ENCODE peak calls at places on chromosome 19, in ten cellular contexts. Z is transverse colon; Y is AG10803; L is osteoblast; R is HFF-Myc; X is mammary epithelial cell; A is CD8-positive, alpha-beta memory T cell; N is IMR-90; M is thoracic aorta; G is CD4-positive, alpha-beta memory T cell. F is an unnamed sample.

GRCh38 chr19:30999726-31000125 is 349.5 kb downstream of the TSHZ3 start:
- DNase-seq in Z (no peak), Y (peak; percentile 55), L (no peak), R (no peak), X (no peak), A (no peak), N (no peak), M (no peak), G (no peak), F (no peak)

GRCh38 chr19:1177322-1178114 is 3.5 kb upstream of the SBNO2 start:
- DNase-seq in Z (no peak), Y (peak; percentile 98), L (peak; percentile 99), R (peak; percentile 73), X (peak; percentile 98), A (no peak), N (peak; percentile 97), M (no peak), G (no peak), F (no peak)

GRCh38 chr19:42246869-42247630 is 4.6 kb upstream of the GSK3A start:
- DNase-seq in Z (no peak), Y (peak; percentile 46), L (peak; percentile 97), R (no peak), X (no peak), A (no peak), N (peak; percentile 10), M (no peak), G (no peak), F (peak; percentile 78)

GRCh38 chr19:1027020-1027952 is 878 bp downstream of the CNN2 start:
- DNase-seq in Z (no peak), Y (no peak), L (peak; percentile 93), R (no peak), X (peak; percentile 31), A (no peak), N (no peak), M (no peak), G (peak; percentile 50), F (no peak)

GRCh38 chr19:2188708-2189385 is 25.1 kb downstream of the DOT1L start:
- DNase-seq in Z (no peak), Y (peak; percentile 24), L (peak; percentile 97), R (no peak), X (no peak), A (no peak), N (peak; percentile 86), M (no peak), G (no peak), F (no peak)

GRCh38 chr19:35457173-35457572 is 9.1 kb downstream of the FFAR2 start:
- DNase-seq in Z (no peak), Y (no peak), L (no peak), R (no peak), X (no peak), A (no peak), N (no peak), M (no peak), G (no peak), F (no peak)

GRCh38 chr19:44626067-44626624 is 12.8 kb downstream of the IGSF23 start:
- DNase-seq in Z (no peak), Y (peak; percentile 98), L (peak; percentile 92), R (peak; percentile 76), X (peak; percentile 90), A (no peak), N (peak; percentile 99), M (no peak), G (no peak), F (no peak)

GRCh38 chr19:1855040-1855827 is 7.0 kb upstream of the REXO1 start:
- DNase-seq in Z (peak; percentile 96), Y (peak; percentile 92), L (peak; percentile 98), R (peak; percentile 59), X (peak; percentile 88), A (peak; percentile 79), N (peak; percentile 85), M (no peak), G (peak; percentile 81), F (peak; percentile 73)

GRCh38 chr19:39941615-39942507 is 7.4 kb upstream of the FCGBP start:
- DNase-seq in Z (peak; percentile 55), Y (no peak), L (no peak), R (peak; percentile 9), X (peak; percentile 55), A (peak; percentile 50), N (peak; percentile 38), M (no peak), G (peak; percentile 80), F (peak; percentile 19)

GRCh38 chr19:5036733-5037681 is 68.1 kb downstream of the KDM4B start:
- DNase-seq in Z (no peak), Y (peak; percentile 61), L (peak; percentile 91), R (no peak), X (peak; percentile 59), A (no peak), N (peak; percentile 72), M (no peak), G (no peak), F (peak; percentile 48)

GRCh38 chr19:10872551-10873107 is 1.3 kb downstream of the CARM1 start:
- DNase-seq in Z (no peak), Y (no peak), L (peak; percentile 65), R (no peak), X (no peak), A (no peak), N (no peak), M (no peak), G (no peak), F (peak; percentile 77)

GRCh38 chr19:33098023-33098652 is 17.2 kb downstream of the GPATCH1 start:
- DNase-seq in Z (peak; percentile 39), Y (no peak), L (peak; percentile 45), R (no peak), X (peak; percentile 84), A (no peak), N (no peak), M (no peak), G (no peak), F (no peak)

DNA sequence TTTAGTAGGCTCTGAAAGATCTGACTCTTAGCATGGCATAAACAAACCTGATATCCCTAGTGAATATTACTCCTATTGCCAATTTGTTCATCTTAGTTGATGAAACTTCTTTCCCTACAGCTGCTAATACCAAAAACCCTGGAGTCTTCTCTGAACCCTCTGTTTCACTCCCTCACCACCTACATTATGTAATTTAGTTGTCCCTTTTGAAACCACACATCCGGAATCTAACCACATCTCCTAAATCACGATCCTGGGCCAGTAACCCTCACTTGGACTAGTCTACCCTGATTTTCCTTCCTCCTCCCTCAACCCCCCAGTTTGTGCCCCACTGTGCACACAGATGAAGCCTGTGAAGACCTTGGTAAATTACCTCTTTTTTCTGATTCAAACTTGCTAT is 1.2 kb downstream of the ZNF256 start:
- DNase-seq in Z (no peak), Y (no peak), L (no peak), R (no peak), X (no peak), A (no peak), N (no peak), M (no peak), G (no peak), F (no peak)
- H3K4me3 ChIP-seq in Z (no peak overlapping the region), Y (peak overlapping the region; percentile 89), L (peak overlapping the region; percentile 94), R (peak overlapping the region; percentile 87), X (peak overlapping the region; percentile 79), A (peak overlapping the region; percentile 75), N (no peak overlapping the region), M (peak overlapping the region; percentile 83), G (peak overlapping the region; percentile 89), F (peak overlapping the region; percentile 95)

GRCh38 chr19:51015691-51016267 is 3.7 kb downstream of the KLK10 start:
- DNase-seq in Z (no peak), Y (no peak), L (peak; percentile 68), R (no peak), X (no peak), A (no peak), N (no peak), M (no peak), G (no peak), F (no peak)

GRCh38 chr19:51019544-51019925 is at the start of gene KLK10:
- DNase-seq in Z (no peak), Y (no peak), L (peak; percentile 46), R (no peak), X (no peak), A (no peak), N (no peak), M (no peak), G (no peak), F (no peak)

GRCh38 chr19:51020988-51021651 is 1.6 kb upstream of the KLK10 start:
- DNase-seq in Z (no peak), Y (peak; percentile 55), L (peak; percentile 85), R (peak; percentile 5), X (peak; percentile 76), A (no peak), N (peak; percentile 51), M (no peak), G (peak; percentile 15), F (peak; percentile 79)

GRCh38 chr19:51016798-51017683 is 2.5 kb downstream of the KLK10 start:
- DNase-seq in Z (peak; percentile 67), Y (peak; percentile 31), L (peak; percentile 96), R (peak; percentile 4), X (peak; percentile 87), A (peak; percentile 7), N (peak; percentile 16), M (no peak), G (no peak), F (peak; percentile 87)

GRCh38 chr19:51018745-51019543 is 565 bp downstream of the KLK10 start:
- DNase-seq in Z (no peak), Y (no peak), L (peak; percentile 73), R (no peak), X (peak; percentile 70), A (no peak), N (no peak), M (no peak), G (no peak), F (peak; percentile 65)
- H3K4me3 ChIP-seq in Z (no peak overlapping the region), Y (no peak overlapping the region), L (no peak overlapping the region), R (no peak overlapping the region), X (peak overlapping the region; percentile 78), A (no peak overlapping the region), N (peak overlapping the region; percentile 4), M (peak overlapping the region; percentile 57), G (no peak overlapping the region), F (peak overlapping the region; percentile 64)

GRCh38 chr19:36526581-36526980 is 1.5 kb downstream of the ZNF260 start:
- DNase-seq in Z (no peak), Y (no peak), L (no peak), R (no peak), X (peak; percentile 23), A (no peak), N (no peak), M (no peak), G (no peak), F (no peak)
- H3K4me3 ChIP-seq in Z (no peak overlapping the region), Y (no peak overlapping the region), L (no peak overlapping the region), R (no peak overlapping the region), X (no peak overlapping the region), A (no peak overlapping the region), N (no peak overlapping the region), M (no peak overlapping the region), G (no peak overlapping the region), F (no peak overlapping the region)

DNA sequence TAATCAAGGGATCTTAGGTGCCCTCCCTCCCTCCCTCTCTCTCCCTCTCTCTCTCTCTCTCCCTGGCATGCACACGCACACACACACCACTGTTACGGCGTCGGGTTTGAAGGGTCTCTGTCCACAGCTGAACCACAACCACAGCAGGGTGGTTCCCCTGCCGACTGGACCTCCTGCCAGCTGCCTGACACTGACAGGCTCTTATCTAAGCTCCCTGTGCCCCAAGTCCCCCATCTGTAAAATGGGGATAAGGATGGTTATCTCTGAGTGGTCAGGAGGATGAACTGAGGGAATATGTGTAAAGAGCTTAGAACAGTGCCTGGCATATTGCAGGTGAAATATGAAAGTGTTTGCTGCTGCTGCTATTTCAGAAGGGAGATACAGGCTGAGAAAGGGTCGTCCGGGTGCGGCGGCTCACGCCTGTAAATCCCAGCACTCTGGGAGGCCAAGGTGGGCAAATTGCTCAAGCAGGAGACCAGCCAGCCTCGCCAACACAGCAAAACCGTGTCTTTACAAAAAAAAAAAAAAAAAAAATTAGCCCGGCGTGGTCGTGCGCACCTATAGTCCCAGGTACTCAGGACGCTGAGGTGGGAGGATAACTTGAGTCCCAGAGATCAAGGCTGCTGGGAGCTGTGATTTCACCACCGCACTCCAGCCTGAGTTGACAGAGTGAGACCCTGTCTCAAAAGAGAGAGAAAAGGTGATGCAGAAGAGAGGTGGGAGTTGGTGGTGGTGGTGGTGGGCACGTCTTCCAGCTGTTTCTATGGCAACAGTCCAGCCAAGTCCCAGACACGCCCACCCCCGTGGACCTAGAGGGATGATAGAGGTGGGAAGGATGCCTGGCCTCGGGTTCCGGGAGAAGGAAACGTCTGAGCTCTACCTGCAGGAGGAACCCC is 972 bp upstream of the SHISA7 start:
- DNase-seq in Z (no peak), Y (no peak), L (peak; percentile 81), R (no peak), X (no peak), A (no peak), N (no peak), M (no peak), G (no peak), F (no peak)
- H3K4me3 ChIP-seq in Z (no peak overlapping the region), Y (no peak overlapping the region), L (no peak overlapping the region), R (no peak overlapping the region), X (no peak overlapping the region), A (no peak overlapping the region), N (no peak overlapping the region), M (no peak overlapping the region), G (no peak overlapping the region), F (no peak overlapping the region)